ENCODE peak calls at places on chromosomes 5 and 9, in ten cellular contexts. J is WTC11; A is CD4-positive, alpha-beta memory T cell; D is heart left ventricle; N is Kasumi-1; B is head of caudate nucleus; P is NCI-H2029; K is NCI-H2081; T is CD8-positive, alpha-beta memory T cell; L is mucosa of gallbladder. E is an unnamed sample.

GRCh38 chr5:143770430-143770829 is 41.5 kb upstream of the HMHB1 start:
- DNase-seq in L (no peak), T (no peak), D (no peak), N (no peak), A (no peak), B (no peak), K (no peak), P (no peak), J (no peak), E (no peak)

GRCh38 chr5:164360589-164360988 is 855.2 kb downstream of the MAT2B start:
- DNase-seq in K (no peak), J (no peak), T (no peak), P (no peak), A (no peak), D (no peak), B (no peak), N (no peak), L (no peak), E (no peak)

GRCh38 chr9:35798658-35799366 is 7.4 kb downstream of the NPR2 start:
- DNase-seq in P (no peak), D (no peak), L (no peak), A (no peak), N (no peak), T (no peak), J (no peak), B (no peak), K (no peak), E (peak; percentile 80)

GRCh38 chr5:148808864-148809642 is 17.4 kb upstream of the ADRB2 start:
- DNase-seq in K (no peak), P (no peak), N (peak; percentile 94), A (peak; percentile 62), L (no peak), T (peak; percentile 46), D (peak; percentile 32), B (no peak), J (no peak), E (peak; percentile 8)

GRCh38 chr5:142871880-142872200 is 101.7 kb downstream of the ARHGAP26 start:
- DNase-seq in L (no peak), K (no peak), A (no peak), N (no peak), P (no peak), B (no peak), D (peak; percentile 76), T (no peak), J (no peak), E (peak; percentile 68)

GRCh38 chr5:31531888-31532710 is at the start of the genes C5orf22 and DROSHA:
- DNase-seq in N (peak; percentile 96), L (peak; percentile 96), B (peak; percentile 93), T (peak; percentile 87), J (peak; percentile 96), D (peak; percentile 97), A (peak; percentile 87), P (peak; percentile 98), K (peak; percentile 100), E (peak; percentile 97)

GRCh38 chr5:29143266-29143665 is 2050.2 kb upstream of the CDH6 start:
- DNase-seq in L (no peak), A (no peak), T (no peak), K (no peak), P (no peak), B (no peak), D (no peak), N (no peak), J (no peak), E (no peak)

GRCh38 chr5:33810491-33811120 is 81.2 kb downstream of the ADAMTS12 start:
- DNase-seq in N (no peak), T (no peak), A (no peak), D (peak; percentile 36), P (no peak), L (no peak), J (no peak), K (no peak), B (no peak), E (peak; percentile 60)

GRCh38 chr9:35903049-35903448 is 3.0 kb upstream of the HRCT1 start:
- DNase-seq in P (peak; percentile 56), B (no peak), T (peak; percentile 54), D (no peak), L (no peak), K (peak; percentile 65), J (no peak), N (peak; percentile 34), A (peak; percentile 64), E (peak; percentile 65)

GRCh38 chr5:104951829-104952228 is 1389.2 kb upstream of the NUDT12 start:
- DNase-seq in A (no peak), T (no peak), K (no peak), B (no peak), P (no peak), D (peak; percentile 23), J (no peak), N (no peak), L (no peak), E (no peak)

GRCh38 chr5:125085797-125086505 is 339.5 kb upstream of the ZNF608 start:
- DNase-seq in T (no peak), K (no peak), N (no peak), A (no peak), L (peak; percentile 21), D (no peak), B (no peak), J (no peak), P (no peak), E (no peak)

GRCh38 chr5:34005211-34005610 is 2.6 kb downstream of the AMACR start:
- DNase-seq in K (no peak), A (no peak), B (no peak), J (no peak), N (no peak), P (no peak), T (no peak), D (no peak), L (no peak), E (no peak)

GRCh38 chr5:109409061-109409843 is 522 bp downstream of the PJA2 start:
- DNase-seq in K (peak; percentile 31), N (peak; percentile 80), L (peak; percentile 67), A (peak; percentile 84), T (peak; percentile 88), P (peak; percentile 76), J (peak; percentile 62), B (peak; percentile 68), D (peak; percentile 77), E (peak; percentile 73)

GRCh38 chr9:134165357-134166315 is 1.3 kb upstream of the RNU6ATAC start:
- DNase-seq in B (peak; percentile 27), T (peak; percentile 48), J (no peak), L (no peak), K (no peak), N (no peak), D (peak; percentile 52), P (no peak), A (peak; percentile 56), E (peak; percentile 27)

E was measured in EH.